ENCODE peak calls at places on chromosomes 16 and 17, in four cellular contexts. H is HFF-Myc, U is astrocyte of the cerebellum, W is kidney. K is an unnamed sample.

GRCh38 chr17:74303300-74303699 is 22.7 kb upstream of the KIF19 start:
- DNase-seq in H (no peak), U (no peak), W (no peak), K (no peak)

GRCh38 chr17:19900809-19901208 is 33.1 kb upstream of the ULK2 start:
- DNase-seq in W (no peak), H (no peak), U (no peak), K (no peak)

GRCh38 chr17:60888812-60889709 is 211.4 kb downstream of the BCAS3 start:
- DNase-seq in H (no peak), W (no peak), U (no peak), K (no peak)

GRCh38 chr17:16928406-16929280 is 43.3 kb downstream of the TNFRSF13B start:
- DNase-seq in H (no peak), W (peak; percentile 60), U (no peak), K (no peak)

GRCh38 chr17:51346218-51346982 is 86.1 kb downstream of the UTP18 start:
- DNase-seq in U (no peak), H (no peak), W (no peak), K (no peak)

GRCh38 chr17:6161456-6161855 is 91.3 kb downstream of the WSCD1 start:
- DNase-seq in W (no peak), H (no peak), U (no peak), K (no peak)

GRCh38 chr16:66026211-66026610 is 340.3 kb upstream of the CDH5 start:
- DNase-seq in W (no peak), H (no peak), U (no peak), K (no peak)

GRCh38 chr16:54921229-54921824 is 9.3 kb upstream of the IRX5 start:
- DNase-seq in H (no peak), W (no peak), U (no peak), K (no peak)

GRCh38 chr17:52106638-52107261 is 51.8 kb downstream of the CA10 start:
- DNase-seq in U (peak; percentile 12), H (peak; percentile 4), W (no peak), K (peak; percentile 50)

GRCh38 chr16:58507963-58508670 is 7.2 kb upstream of the SETD6 start:
- DNase-seq in U (no peak), W (peak; percentile 49), H (no peak), K (peak; percentile 17)

GRCh38 chr17:77959216-77959925 is 868 bp downstream of the TNRC6C start:
- DNase-seq in W (no peak), H (no peak), U (no peak), K (peak; percentile 35)

DNA sequence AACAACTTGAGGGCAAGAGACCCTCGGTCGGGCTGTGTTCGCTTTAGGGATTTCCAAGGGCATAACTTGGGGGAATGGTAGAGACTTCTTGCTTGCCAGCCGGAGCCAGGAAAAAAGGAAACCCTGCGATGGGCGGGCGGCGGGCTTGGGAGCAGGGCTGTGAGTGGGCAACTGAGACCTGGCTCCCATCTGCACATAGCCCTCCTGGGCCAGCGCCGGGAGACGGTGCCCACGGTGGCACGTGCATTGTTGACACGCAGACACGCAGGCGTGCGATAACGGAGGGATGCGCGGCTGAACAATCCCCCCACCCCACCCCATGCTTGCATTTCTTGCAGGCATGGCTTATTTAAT is 17.0 kb upstream of the ZFHX3 start:
- DNase-seq in U (no peak), W (peak; percentile 69), H (no peak), K (no peak)
- H3K4me3 ChIP-seq in U (peak overlapping the region; percentile 20), W (no peak overlapping the region), H (no peak overlapping the region), K (no peak overlapping the region)

DNA sequence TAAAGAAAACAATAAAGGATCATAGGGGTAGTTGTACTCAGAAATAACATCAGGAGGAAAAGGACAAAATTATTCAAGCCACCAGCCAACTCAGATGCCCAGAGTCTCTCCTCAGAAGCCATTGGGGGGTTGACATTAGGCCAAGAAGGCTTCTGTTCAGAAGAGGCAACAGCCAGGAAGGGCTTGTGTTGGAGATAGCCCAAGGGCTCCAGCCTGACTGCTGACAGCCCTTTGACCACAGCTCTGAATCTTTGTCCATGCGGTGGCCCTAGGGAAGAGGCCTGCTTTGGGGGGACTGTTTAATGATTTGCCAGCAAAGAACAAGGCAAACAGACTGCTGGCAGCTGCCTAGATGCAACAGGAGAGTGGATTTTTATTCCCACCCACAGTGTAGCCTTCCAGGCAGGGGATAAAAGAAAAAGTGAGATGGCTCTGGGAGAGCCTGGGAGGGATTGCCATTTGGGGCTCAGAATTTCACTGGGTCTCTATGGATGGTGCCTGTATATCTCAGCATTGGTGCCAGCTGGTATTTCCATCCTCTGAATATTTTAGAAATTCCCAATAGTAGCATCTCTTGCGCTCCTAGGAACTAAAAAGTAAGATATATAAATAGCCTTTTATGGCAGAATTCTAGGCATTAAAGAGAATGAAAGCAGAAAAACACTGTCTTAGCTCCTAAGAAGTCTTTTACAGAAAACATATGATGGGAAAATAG is 29.3 kb upstream of the SUPT4H1 start:
- DNase-seq in W (no peak), H (no peak), U (peak; percentile 27), K (peak; percentile 38)
- H3K4me3 ChIP-seq in W (no peak overlapping the region), H (no peak overlapping the region), U (no peak overlapping the region), K (no peak overlapping the region)

GRCh38 chr17:64651889-64652288 is 10.2 kb downstream of the SMURF2 start:
- DNase-seq in H (no peak), U (no peak), W (no peak), K (no peak)
- H3K4me3 ChIP-seq in H (no peak overlapping the region), U (no peak overlapping the region), W (no peak overlapping the region), K (no peak overlapping the region)

GRCh38 chr16:12764813-12765212 is 38.9 kb downstream of the CPPED1 start:
- DNase-seq in H (no peak), U (no peak), W (no peak), K (no peak)

GRCh38 chr16:12767897-12768296 is 35.8 kb downstream of the CPPED1 start:
- DNase-seq in W (no peak), U (no peak), H (no peak), K (no peak)

GRCh38 chr16:12763517-12763916 is 40.2 kb downstream of the CPPED1 start:
- DNase-seq in H (no peak), W (no peak), U (no peak), K (peak; percentile 70)

GRCh38 chr16:12771341-12771798 is 32.3 kb downstream of the CPPED1 start:
- DNase-seq in U (no peak), W (no peak), H (no peak), K (peak; percentile 43)

DNA sequence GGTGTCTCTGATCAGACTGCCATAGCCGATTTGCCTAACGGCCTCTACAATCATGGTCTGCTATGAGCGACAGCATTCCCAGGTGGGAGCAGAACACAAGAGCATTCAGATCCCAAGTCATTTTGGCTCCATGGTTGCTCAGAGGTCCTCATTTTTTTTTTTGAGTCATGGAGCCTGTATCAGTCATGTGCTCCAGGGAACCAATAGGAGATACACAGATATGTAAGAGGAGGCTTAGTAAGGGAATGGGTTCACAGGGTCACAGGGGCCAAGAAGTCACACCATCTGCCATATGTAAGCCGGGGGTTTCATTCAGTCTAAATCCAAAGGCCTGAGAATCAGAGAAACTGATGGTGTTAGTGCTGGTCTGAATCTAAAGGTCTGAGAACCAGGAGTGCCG is 36.8 kb downstream of the CPPED1 start:
- DNase-seq in U (no peak), H (no peak), W (no peak), K (no peak)
- H3K4me3 ChIP-seq in U (no peak overlapping the region), H (no peak overlapping the region), W (no peak overlapping the region), K (no peak overlapping the region)

GRCh38 chr16:592518-593306 is 2.8 kb downstream of the RAB40C start:
- DNase-seq in U (no peak), H (no peak), W (peak; percentile 85), K (peak; percentile 73)
- H3K4me3 ChIP-seq in U (no peak overlapping the region), H (no peak overlapping the region), W (peak overlapping the region; percentile 29), K (no peak overlapping the region)

GRCh38 chr16:10683160-10683559 is 11.6 kb downstream of the TEKT5 start:
- DNase-seq in U (no peak), H (no peak), W (no peak), K (no peak)

GRCh38 chr16:10681310-10682308 is 13.1 kb downstream of the TEKT5 start:
- DNase-seq in H (no peak), W (no peak), U (no peak), K (no peak)

GRCh38 chr16:10685709-10686108 is 9.0 kb downstream of the TEKT5 start:
- DNase-seq in U (no peak), W (no peak), H (no peak), K (no peak)

GRCh38 chr16:10682604-10683003 is 12.1 kb downstream of the TEKT5 start:
- DNase-seq in H (no peak), U (no peak), W (no peak), K (no peak)

GRCh38 chr16:10684541-10685151 is 10.1 kb downstream of the TEKT5 start:
- DNase-seq in H (no peak), U (no peak), W (no peak), K (no peak)
- H3K4me3 ChIP-seq in H (no peak overlapping the region), U (no peak overlapping the region), W (no peak overlapping the region), K (no peak overlapping the region)

GRCh38 chr17:42184717-42185496 is at the start of gene HCRT:
- DNase-seq in H (no peak), W (no peak), U (no peak), K (no peak)
- H3K4me3 ChIP-seq in H (peak within 1 kb of the TSS; percentile 42), W (peak within 1 kb of the TSS; percentile 20), U (peak within 1 kb of the TSS; percentile 41), K (peak within 1 kb of the TSS; percentile 49)

DNA sequence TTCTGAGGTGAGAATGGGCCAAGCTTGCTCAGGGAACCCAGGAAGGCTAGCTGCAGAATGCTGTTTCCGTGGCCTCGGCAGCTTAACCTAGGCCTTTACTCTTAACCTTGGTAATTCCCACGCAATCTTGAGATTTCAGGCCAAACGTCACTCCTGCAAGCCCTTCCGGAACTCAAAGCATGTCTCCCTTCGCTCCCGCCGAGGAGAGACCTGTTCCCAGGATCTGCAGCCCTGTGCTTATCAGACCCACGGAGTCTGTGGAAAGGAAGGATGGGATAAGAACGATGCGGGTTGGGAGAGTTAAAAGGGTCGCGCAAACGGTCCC is 524 bp upstream of the ZFP3 start:
- DNase-seq in H (no peak), W (no peak), U (no peak), K (no peak)
- H3K4me3 ChIP-seq in H (peak overlapping the region; percentile 49), W (peak overlapping the region; percentile 85), U (peak overlapping the region; percentile 62), K (peak overlapping the region; percentile 82)

DNA sequence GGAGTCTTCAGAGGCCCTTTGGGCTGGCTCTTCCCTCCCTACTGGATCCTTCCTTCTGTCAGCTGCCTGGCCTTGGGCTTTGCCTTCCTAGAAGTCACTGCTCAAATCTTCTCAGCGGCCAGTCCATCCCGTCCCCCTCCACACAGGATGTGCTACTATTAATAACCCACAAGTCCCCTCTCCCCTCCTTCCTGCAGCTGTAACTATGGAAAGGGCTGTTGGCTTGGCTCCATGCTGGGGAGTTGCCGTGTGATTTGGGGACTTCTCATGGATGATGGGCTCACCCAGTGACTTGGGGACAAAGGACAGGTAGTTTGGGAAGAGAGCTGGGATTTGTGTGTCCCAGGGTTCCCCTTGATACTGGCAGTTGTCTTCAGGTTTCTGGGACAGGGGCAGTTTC is 19.4 kb downstream of the TMEM94 start:
- DNase-seq in W (peak; percentile 68), U (no peak), H (no peak), K (no peak)
- H3K4me3 ChIP-seq in W (peak overlapping the region; percentile 32), U (no peak overlapping the region), H (no peak overlapping the region), K (no peak overlapping the region)